ENCODE peak calls at places on chromosomes 5 and 9, in seven cellular contexts. W is SHP77, G is glutamatergic neuron, P is left colon, C is LHCN-M2, E is NCI-H2081, U is activated T-helper 1 cell treated with Interleukin-2 at 50 U/mL for 16 hours. Q is an unnamed sample.

GRCh38 chr9:95005276-95006141 is 279.0 kb downstream of the AOPEP start:
- DNase-seq in G (no peak), P (peak), C (no peak), U (no peak), W (no peak), E (peak), Q (peak)

GRCh38 chr9:110048473-110048975 is 159.4 kb downstream of the C9orf152 start:
- DNase-seq in E (peak), P (peak), G (peak), U (peak), C (peak), W (peak), Q (peak)

GRCh38 chr5:71865202-71865601 is 146.1 kb downstream of the CARTPT start:
- DNase-seq in C (no peak), G (no peak), U (no peak), P (no peak), W (no peak), E (peak), Q (no peak)

GRCh38 chr9:134585746-134586706 is 55.6 kb upstream of the COL5A1 start:
- DNase-seq in U (no peak), P (no peak), C (peak), G (peak), E (no peak), W (no peak), Q (no peak)

GRCh38 chr9:14806941-14807340 is 84.4 kb upstream of the CER1 start:
- DNase-seq in C (peak), W (no peak), U (no peak), G (no peak), E (no peak), P (no peak), Q (no peak)

GRCh38 chr5:73728493-73729273 is 102.7 kb downstream of the ARHGEF28 start:
- DNase-seq in G (no peak), E (no peak), P (no peak), C (no peak), U (no peak), W (no peak), Q (no peak)

GRCh38 chr5:153569036-153569435 is 78.6 kb downstream of the GRIA1 start:
- DNase-seq in G (no peak), C (no peak), U (no peak), W (no peak), E (no peak), P (no peak), Q (peak)

GRCh38 chr5:143336485-143336884 is 67.0 kb downstream of the NR3C1 start:
- DNase-seq in U (no peak), G (no peak), E (no peak), P (no peak), W (no peak), C (no peak), Q (no peak)

GRCh38 chr9:134297581-134297980 is 28.7 kb upstream of the RXRA start:
- DNase-seq in E (no peak), C (no peak), P (no peak), G (no peak), U (no peak), W (no peak), Q (no peak)

GRCh38 chr9:117188394-117188793 is 226.5 kb downstream of the ASTN2 start:
- DNase-seq in U (no peak), G (no peak), C (no peak), E (no peak), W (no peak), P (no peak), Q (no peak)

GRCh38 chr5:1737790-1738405 is 61.7 kb downstream of the MRPL36 start:
- DNase-seq in P (peak), G (no peak), E (peak), W (peak), C (peak), U (no peak), Q (peak)

GRCh38 chr5:111127453-111128195 is 35.5 kb downstream of the WDR36 start:
- DNase-seq in P (no peak), U (no peak), G (no peak), C (no peak), W (no peak), E (no peak), Q (no peak)

GRCh38 chr9:7376838-7377237 is 422.7 kb downstream of the DMAC1 start:
- DNase-seq in E (no peak), P (no peak), U (no peak), W (no peak), C (no peak), G (no peak), Q (no peak)

GRCh38 chr5:34591723-34592122 is 64.4 kb upstream of the RAI14 start:
- DNase-seq in C (no peak), W (no peak), U (no peak), G (no peak), E (no peak), P (no peak), Q (no peak)

GRCh38 chr5:138448481-138449398 is 9.9 kb downstream of the REEP2 start:
- DNase-seq in G (no peak), W (no peak), E (peak), U (no peak), P (no peak), C (peak), Q (no peak)

GRCh38 chr5:1557114-1557873 is 33.5 kb upstream of the LPCAT1 start:
- DNase-seq in W (no peak), P (peak), U (no peak), E (no peak), C (no peak), G (no peak), Q (no peak)

GRCh38 chr5:143682788-143683419 is 129.1 kb upstream of the HMHB1 start:
- DNase-seq in W (no peak), G (no peak), P (no peak), E (no peak), U (no peak), C (no peak), Q (no peak)

GRCh38 chr5:106894964-106895363 is 775.8 kb downstream of the EFNA5 start:
- DNase-seq in W (no peak), G (no peak), U (no peak), C (peak), P (no peak), E (no peak), Q (no peak)